ENCODE peak calls at places on chromosomes 5 and 9, in six cellular contexts. T, D, V, L, Z and H are unnamed samples.

GRCh38 chr9:69535296-69535832 is 136.8 kb downstream of the APBA1 start:
- DNase-seq in T (no peak), D (no peak), V (no peak), L (no peak), Z (no peak), H (no peak)

GRCh38 chr5:107418071-107418470 is 252.7 kb downstream of the EFNA5 start:
- DNase-seq in T (no peak), D (no peak), V (no peak), L (no peak), Z (no peak), H (no peak)

GRCh38 chr5:133938932-133939331 is 29.5 kb downstream of the C5orf15 start:
- DNase-seq in T (no peak), D (no peak), V (no peak), L (no peak), Z (no peak), H (no peak)

GRCh38 chr5:75197746-75198145 is 38.9 kb downstream of the ANKRD31 start:
- DNase-seq in T (no peak), D (no peak), V (no peak), L (no peak), Z (no peak), H (no peak)

GRCh38 chr9:20611751-20612287 is 10.5 kb downstream of the MLLT3 start:
- DNase-seq in T (no peak), D (no peak), V (no peak), L (no peak), Z (no peak), H (no peak)

GRCh38 chr9:114082017-114082735 is 4.1 kb upstream of the AMBP start:
- DNase-seq in T (peak; percentile 95), D (peak; percentile 90), V (peak; percentile 85), L (peak; percentile 50), Z (peak; percentile 92), H (peak; percentile 96)

GRCh38 chr5:122704247-122705036 is 70.4 kb upstream of the SNX2 start:
- DNase-seq in T (no peak), D (no peak), V (no peak), L (no peak), Z (no peak), H (no peak)

GRCh38 chr9:124853605-124854143 is 414 bp downstream of the WDR38 start:
- DNase-seq in T (no peak), D (no peak), V (no peak), L (no peak), Z (no peak), H (no peak)

GRCh38 chr9:137461663-137462395 is 2.7 kb upstream of the NSMF start:
- DNase-seq in T (no peak), D (no peak), V (peak; percentile 94), L (peak; percentile 86), Z (peak; percentile 43), H (no peak)

GRCh38 chr9:91192785-91193657 is 168.7 kb downstream of the AUH start:
- DNase-seq in T (peak; percentile 97), D (peak; percentile 93), V (peak; percentile 59), L (peak; percentile 89), Z (peak; percentile 94), H (peak; percentile 78)

GRCh38 chr5:96932026-96932425 is 3.9 kb upstream of the LNPEP start:
- DNase-seq in T (no peak), D (no peak), V (no peak), L (no peak), Z (no peak), H (no peak)

GRCh38 chr9:116800885-116801284 is 113.8 kb downstream of the TRIM32 start:
- DNase-seq in T (no peak), D (no peak), V (no peak), L (no peak), Z (no peak), H (no peak)

GRCh38 chr9:117134826-117135411 is 279.9 kb downstream of the ASTN2 start:
- DNase-seq in T (no peak), D (no peak), V (no peak), L (no peak), Z (no peak), H (no peak)

GRCh38 chr5:139660105-139660915 is 12.2 kb downstream of the CXXC5 start:
- DNase-seq in T (peak; percentile 79), D (peak; percentile 84), V (no peak), L (no peak), Z (peak; percentile 62), H (peak; percentile 87)

GRCh38 chr5:91269198-91269597 is 113.9 kb downstream of the ARRDC3 start:
- DNase-seq in T (no peak), D (no peak), V (no peak), L (no peak), Z (no peak), H (no peak)

GRCh38 chr9:105313238-105313637 is 68.8 kb downstream of the SLC44A1 start:
- DNase-seq in T (no peak), D (no peak), V (no peak), L (no peak), Z (no peak), H (no peak)

GRCh38 chr5:125607018-125607417 is 816.2 kb upstream of the GRAMD2B start:
- DNase-seq in T (no peak), D (no peak), V (no peak), L (no peak), Z (no peak), H (no peak)

GRCh38 chr9:37390759-37391158 is 31.7 kb upstream of the GRHPR start:
- DNase-seq in T (no peak), D (no peak), V (no peak), L (no peak), Z (no peak), H (peak; percentile 63)

GRCh38 chr5:35794688-35795375 is 61.9 kb upstream of the IL7R start:
- DNase-seq in T (no peak), D (no peak), V (no peak), L (no peak), Z (no peak), H (no peak)

GRCh38 chr5:87829214-87829551 is 416.5 kb upstream of the CCNH start:
- DNase-seq in T (peak; percentile 69), D (peak; percentile 73), V (no peak), L (no peak), Z (peak; percentile 70), H (no peak)

GRCh38 chr9:110714314-110714713 is 45.7 kb downstream of the MUSK start:
- DNase-seq in T (no peak), D (no peak), V (no peak), L (no peak), Z (no peak), H (no peak)

GRCh38 chr9:89410709-89411111 is 87.2 kb downstream of the SEMA4D start:
- DNase-seq in T (no peak), D (no peak), V (no peak), L (no peak), Z (no peak), H (no peak)

GRCh38 chr9:124373386-124373785 is 41.9 kb downstream of the PSMB7 start:
- DNase-seq in T (no peak), D (no peak), V (no peak), L (no peak), Z (no peak), H (no peak)

GRCh38 chr5:115571441-115571878 is 26.9 kb upstream of the FEM1C start:
- DNase-seq in T (no peak), D (no peak), V (no peak), L (no peak), Z (no peak), H (no peak)
- TF ChIP-seq CTCF in T (no peak), D (no peak), V (no peak), L (no peak), Z (no peak), H (no peak)

GRCh38 chr5:16574789-16575785 is 41.7 kb downstream of the RETREG1 start:
- DNase-seq in T (no peak), D (peak; percentile 57), V (no peak), L (no peak), Z (no peak), H (no peak)
- H3K27ac ChIP-seq in T (peak overlapping the region; percentile 31), D (peak overlapping the region; percentile 17), V (no peak overlapping the region), L (no peak overlapping the region), Z (no peak overlapping the region), H (no peak overlapping the region)

GRCh38 chr5:178435321-178436238 is 154.6 kb downstream of the COL23A1 start:
- DNase-seq in T (peak; percentile 54), D (no peak), V (peak; percentile 32), L (no peak), Z (no peak), H (no peak)

GRCh38 chr5:178434851-178435250 is 155.3 kb downstream of the COL23A1 start:
- DNase-seq in T (peak; percentile 58), D (no peak), V (peak; percentile 21), L (no peak), Z (no peak), H (no peak)

GRCh38 chr5:178437296-178438075 is 152.7 kb downstream of the COL23A1 start:
- DNase-seq in T (no peak), D (no peak), V (no peak), L (no peak), Z (no peak), H (no peak)

GRCh38 chr5:178434016-178434761 is 156.0 kb downstream of the COL23A1 start:
- DNase-seq in T (peak; percentile 48), D (no peak), V (peak; percentile 19), L (no peak), Z (no peak), H (no peak)

DNA sequence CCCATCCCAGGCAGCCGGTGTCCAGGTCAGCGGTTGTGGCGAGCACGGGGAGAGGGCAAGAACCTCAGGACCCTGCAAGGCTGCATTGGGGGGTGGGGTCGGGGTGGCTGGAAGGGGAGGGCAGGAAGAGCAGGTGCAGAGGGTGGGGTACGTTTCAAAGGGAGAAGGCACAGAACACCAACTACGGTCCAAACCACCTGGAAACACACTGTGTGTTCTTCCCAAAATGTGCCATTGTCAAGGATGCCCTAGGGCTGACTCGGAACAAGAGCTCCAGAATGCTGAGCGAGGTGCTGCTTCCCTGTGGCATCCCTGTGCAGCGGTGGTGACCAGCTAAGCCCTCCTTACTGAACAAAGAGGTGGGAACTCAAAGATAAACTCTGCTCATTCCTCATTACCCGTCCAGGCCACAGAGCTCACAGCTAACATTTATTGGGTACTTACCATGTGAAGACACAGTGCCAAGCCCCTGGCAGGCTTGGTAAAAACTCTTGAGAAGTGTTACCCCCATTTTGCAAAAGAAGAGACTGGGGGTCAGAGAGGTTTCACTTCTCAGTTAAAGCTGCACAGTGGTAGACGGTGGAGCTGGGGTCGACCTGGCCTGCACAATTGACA is 153.8 kb downstream of the COL23A1 start:
- DNase-seq in T (no peak), D (no peak), V (peak; percentile 21), L (no peak), Z (no peak), H (no peak)
- H3K4me3 ChIP-seq in T (no peak overlapping the region), D (no peak overlapping the region), V (no peak overlapping the region), L (no peak overlapping the region), Z (no peak overlapping the region), H (no peak overlapping the region)

GRCh38 chr5:154989641-154990040 is 23.9 kb upstream of the KIF4B start:
- DNase-seq in T (no peak), D (no peak), V (no peak), L (no peak), Z (no peak), H (no peak)

GRCh38 chr5:154995679-154996078 is 17.9 kb upstream of the KIF4B start:
- DNase-seq in T (no peak), D (no peak), V (no peak), L (no peak), Z (no peak), H (no peak)

GRCh38 chr5:154997746-154998145 is 15.8 kb upstream of the KIF4B start:
- DNase-seq in T (no peak), D (no peak), V (no peak), L (no peak), Z (no peak), H (no peak)

DNA sequence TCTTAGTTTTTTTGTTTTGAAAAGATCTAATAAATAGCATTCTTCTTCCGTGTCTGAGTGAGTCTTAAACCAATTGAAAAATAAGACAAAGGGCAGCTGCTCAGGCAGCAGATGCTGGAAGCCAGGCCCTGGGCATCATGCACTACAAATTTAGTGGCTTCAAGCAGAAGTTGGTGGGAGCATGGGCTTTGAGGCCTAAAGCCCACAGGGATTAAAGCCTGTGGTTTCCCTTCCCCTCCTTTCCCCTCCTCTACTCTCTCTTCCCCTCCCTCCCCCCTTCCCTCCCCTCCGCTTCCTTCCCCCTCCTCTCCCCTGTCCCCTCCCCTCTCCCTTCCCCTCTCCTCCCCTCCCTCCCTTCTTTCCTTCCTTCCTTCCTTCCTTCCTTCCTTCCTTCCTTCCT is 20.1 kb upstream of the KIF4B start:
- DNase-seq in T (no peak), D (no peak), V (no peak), L (no peak), Z (no peak), H (no peak)
- TF ChIP-seq CTCF in T (no peak), D (no peak), V (no peak), L (no peak), Z (no peak), H (no peak)